ENCODE peak calls at places on chromosome 3, in five cellular contexts. One of them, this sample, is unnamed.

GRCh38 chr3:46466871-46467403 is 2.2 kb upstream of the LTF start:
- DNase-seq in RPMI7951: peak
- DNase-seq in GM12865: no peak
- DNase-seq in NCI-H1417: no peak
- DNase-seq in neural crest cell: no peak
- DNase-seq in this sample: no peak

GRCh38 chr3:28935141-28935540 is 345.7 kb upstream of the RBMS3 start:
- DNase-seq in neural crest cell: no peak
- DNase-seq in GM12865: peak
- DNase-seq in RPMI7951: no peak
- DNase-seq in NCI-H1417: no peak
- DNase-seq in this sample: no peak

GRCh38 chr3:70120360-70120966 is 120.9 kb downstream of the SAMMSON start:
- DNase-seq in NCI-H1417: peak
- DNase-seq in RPMI7951: peak
- DNase-seq in neural crest cell: peak
- DNase-seq in GM12865: peak
- DNase-seq in this sample: peak

GRCh38 chr3:57179580-57180410 is 14.6 kb upstream of the IL17RD start:
- DNase-seq in neural crest cell: no peak
- DNase-seq in GM12865: peak
- DNase-seq in NCI-H1417: peak
- DNase-seq in RPMI7951: peak
- DNase-seq in this sample: peak

GRCh38 chr3:63159764-63160163 is 118.3 kb upstream of the SYNPR start:
- DNase-seq in NCI-H1417: no peak
- DNase-seq in RPMI7951: no peak
- DNase-seq in GM12865: no peak
- DNase-seq in neural crest cell: no peak
- DNase-seq in this sample: no peak

GRCh38 chr3:39361252-39361927 is 21.8 kb upstream of the SLC25A38 start:
- DNase-seq in RPMI7951: no peak
- DNase-seq in NCI-H1417: no peak
- DNase-seq in neural crest cell: no peak
- DNase-seq in GM12865: peak
- DNase-seq in this sample: no peak

GRCh38 chr3:189572249-189572648 is 58.9 kb upstream of the TP63 start:
- DNase-seq in RPMI7951: no peak
- DNase-seq in NCI-H1417: no peak
- DNase-seq in neural crest cell: no peak
- DNase-seq in GM12865: peak
- DNase-seq in this sample: no peak

GRCh38 chr3:9428411-9428810 is 31.0 kb downstream of the SETD5 start:
- DNase-seq in RPMI7951: no peak
- DNase-seq in neural crest cell: no peak
- DNase-seq in GM12865: no peak
- DNase-seq in NCI-H1417: no peak
- DNase-seq in this sample: no peak

GRCh38 chr3:16073218-16073617 is 101.3 kb upstream of the GALNT15 start:
- DNase-seq in RPMI7951: peak
- DNase-seq in NCI-H1417: no peak
- DNase-seq in GM12865: no peak
- DNase-seq in neural crest cell: no peak
- DNase-seq in this sample: no peak

GRCh38 chr3:151871639-151872468 is 1.6 kb upstream of the SUCNR1 start:
- DNase-seq in GM12865: peak
- DNase-seq in RPMI7951: peak
- DNase-seq in neural crest cell: no peak
- DNase-seq in NCI-H1417: no peak
- DNase-seq in this sample: peak